ENCODE peak calls at places on chromosomes 12 and 14, in six cellular contexts. A, P, W, G, O and U are unnamed samples.

GRCh38 chr14:54633076-54633475 is 66.1 kb downstream of the SAMD4A start:
- DNase-seq in A (no peak), P (no peak), W (no peak), G (no peak), O (no peak), U (no peak)

GRCh38 chr12:106063826-106064575 is 74.8 kb downstream of the NUAK1 start:
- DNase-seq in A (no peak), P (no peak), W (no peak), G (no peak), O (no peak), U (no peak)

GRCh38 chr14:22781606-22782000 is 15.1 kb downstream of the OXA1L start:
- DNase-seq in A (no peak), P (no peak), W (no peak), G (no peak), O (no peak), U (no peak)

GRCh38 chr12:51183816-51184215 is 10.9 kb upstream of the TFCP2 start:
- DNase-seq in A (no peak), P (peak; percentile 61), W (no peak), G (no peak), O (no peak), U (no peak)

GRCh38 chr14:50082308-50082742 is 34.0 kb downstream of the VCPKMT start:
- DNase-seq in A (no peak), P (no peak), W (no peak), G (no peak), O (peak; percentile 39), U (no peak)

GRCh38 chr12:114407566-114408411 is 1.8 kb upstream of the TBX5 start:
- DNase-seq in A (no peak), P (peak; percentile 35), W (no peak), G (no peak), O (no peak), U (no peak)

GRCh38 chr12:51262758-51263177 is 7.4 kb downstream of the SMAGP start:
- DNase-seq in A (no peak), P (no peak), W (no peak), G (peak; percentile 84), O (peak; percentile 60), U (no peak)

GRCh38 chr14:38716871-38717270 is 386.2 kb downstream of the SEC23A start:
- DNase-seq in A (no peak), P (no peak), W (no peak), G (no peak), O (peak; percentile 41), U (no peak)

GRCh38 chr14:34081126-34081575 is 130.3 kb upstream of the EGLN3 start:
- DNase-seq in A (no peak), P (no peak), W (no peak), G (no peak), O (no peak), U (no peak)

GRCh38 chr12:105573574-105573973 is 243.1 kb downstream of the C12orf75 start:
- DNase-seq in A (no peak), P (no peak), W (no peak), G (no peak), O (no peak), U (no peak)

GRCh38 chr12:28506271-28506670 is 316.0 kb downstream of the CCDC91 start:
- DNase-seq in A (no peak), P (no peak), W (no peak), G (no peak), O (no peak), U (no peak)

GRCh38 chr14:69685716-69686115 is 74.3 kb downstream of the SUSD6 start:
- DNase-seq in A (no peak), P (peak; percentile 44), W (no peak), G (no peak), O (no peak), U (peak; percentile 45)

GRCh38 chr14:69535230-69535848 is 39.3 kb downstream of the CCDC177 start:
- DNase-seq in A (no peak), P (peak; percentile 72), W (no peak), G (peak; percentile 42), O (no peak), U (no peak)

GRCh38 chr14:59631237-59631636 is 54.6 kb upstream of the CCDC175 start:
- DNase-seq in A (no peak), P (no peak), W (no peak), G (no peak), O (peak; percentile 2), U (no peak)

DNA sequence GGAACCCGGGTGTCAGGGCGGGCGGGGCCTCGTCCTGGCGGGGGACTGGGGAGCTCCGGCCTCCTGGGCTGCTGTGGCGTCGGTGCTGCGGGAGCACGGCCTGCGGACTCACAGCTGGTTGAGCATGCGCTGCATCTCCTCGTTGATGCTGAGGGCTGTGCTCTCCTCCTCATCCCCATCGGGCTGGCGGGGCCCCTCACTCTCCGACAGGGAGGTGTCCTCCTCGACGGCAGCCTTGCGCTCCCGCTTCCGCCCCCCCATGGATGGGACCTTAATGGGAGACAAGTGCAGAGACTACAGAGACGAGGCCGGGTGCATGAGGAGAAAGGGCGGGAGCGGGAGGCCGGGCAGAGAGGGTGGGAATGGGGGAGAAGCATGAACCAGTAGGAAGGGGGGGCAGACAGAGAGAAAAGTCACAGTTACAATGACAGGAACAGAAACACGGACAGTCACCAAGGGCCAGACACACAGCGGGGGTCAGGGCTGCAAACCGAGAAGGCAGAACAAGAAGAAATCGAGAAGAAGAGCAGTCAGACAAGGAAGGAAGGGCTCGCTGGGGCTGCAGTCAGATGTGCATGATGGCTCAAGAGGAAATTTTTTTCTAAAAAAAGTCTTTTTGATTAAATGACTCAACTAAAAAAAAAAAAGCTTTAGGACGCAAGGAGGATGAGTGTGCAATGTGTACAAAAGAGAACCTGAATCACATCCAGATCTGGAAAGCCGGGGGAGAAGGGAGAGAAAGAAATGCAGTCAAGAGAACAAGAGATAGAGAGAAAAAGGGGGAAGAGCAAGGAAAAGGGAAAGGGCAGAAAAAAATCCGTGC is 7.1 kb downstream of the IFFO1 start:
- DNase-seq in A (no peak), P (no peak), W (no peak), G (no peak), O (no peak), U (no peak)
- H3K4me3 ChIP-seq in A (no peak overlapping the region), P (no peak overlapping the region), W (no peak overlapping the region), G (no peak overlapping the region), O (no peak overlapping the region), U (no peak overlapping the region)

GRCh38 chr14:72651715-72652114 is 242.2 kb downstream of the DPF3 start:
- DNase-seq in A (no peak), P (no peak), W (no peak), G (no peak), O (no peak), U (no peak)

GRCh38 chr14:72653026-72653425 is 240.9 kb downstream of the DPF3 start:
- DNase-seq in A (no peak), P (no peak), W (no peak), G (no peak), O (no peak), U (no peak)

GRCh38 chr14:72649603-72650227 is 244.2 kb downstream of the DPF3 start:
- DNase-seq in A (no peak), P (no peak), W (no peak), G (no peak), O (no peak), U (no peak)

GRCh38 chr14:72652179-72652578 is 241.7 kb downstream of the DPF3 start:
- DNase-seq in A (no peak), P (no peak), W (no peak), G (no peak), O (no peak), U (no peak)

DNA sequence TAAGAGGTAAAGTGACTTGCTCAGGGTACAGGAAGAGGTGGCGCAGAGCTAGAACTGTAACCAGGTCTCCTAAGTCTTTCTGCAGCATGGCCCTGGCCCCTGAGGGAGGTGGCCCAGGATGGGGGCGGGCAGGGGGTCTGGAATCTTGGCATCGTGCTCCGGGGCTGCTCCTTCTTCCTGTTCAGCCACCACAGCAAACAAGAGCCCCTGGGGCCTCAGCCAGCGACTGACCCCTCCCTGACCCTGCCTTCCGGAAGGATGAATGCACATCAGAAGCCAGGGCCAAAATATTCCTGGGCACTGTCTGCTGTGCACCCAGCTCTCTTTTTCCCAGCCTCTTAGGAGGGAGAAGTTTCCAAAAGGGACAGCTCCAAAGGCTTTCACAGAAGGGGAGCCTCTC is 242.8 kb downstream of the DPF3 start:
- DNase-seq in A (no peak), P (no peak), W (no peak), G (no peak), O (no peak), U (no peak)
- H2AFZ ChIP-seq in A (no peak overlapping the region), P (no peak overlapping the region), W (no peak overlapping the region), G (no peak overlapping the region), O (no peak overlapping the region), U (no peak overlapping the region)

DNA sequence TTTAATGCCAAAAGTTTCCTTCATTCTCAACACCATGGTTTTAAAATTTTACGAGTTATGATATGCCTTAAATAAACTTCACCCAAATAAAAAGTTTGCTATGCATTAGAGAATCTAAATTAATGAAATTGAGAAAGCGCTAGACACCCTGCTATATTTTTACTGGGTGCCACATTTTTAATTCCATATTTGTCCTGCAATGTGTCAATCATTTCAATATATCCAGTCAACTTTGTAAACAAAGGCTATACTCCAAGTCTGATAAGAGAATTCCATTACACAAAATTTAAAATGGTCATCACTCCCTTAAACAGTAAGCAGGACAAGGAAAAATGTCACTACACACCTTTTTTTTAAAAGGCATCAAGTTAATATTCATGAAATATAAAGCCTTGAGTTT is 1.9 kb downstream of the PPP1R12A start:
- DNase-seq in A (no peak), P (no peak), W (no peak), G (no peak), O (no peak), U (no peak)
- H3K4me3 ChIP-seq in A (peak overlapping the region; percentile 88), P (peak overlapping the region; percentile 95), W (peak overlapping the region; percentile 96), G (peak overlapping the region; percentile 77), O (peak overlapping the region; percentile 100), U (peak overlapping the region; percentile 83)

GRCh38 chr14:74577247-74577947 is 34.6 kb downstream of the LTBP2 start:
- DNase-seq in A (no peak), P (no peak), W (no peak), G (no peak), O (no peak), U (no peak)

GRCh38 chr14:74578479-74578878 is 33.6 kb downstream of the LTBP2 start:
- DNase-seq in A (no peak), P (no peak), W (no peak), G (no peak), O (no peak), U (no peak)

GRCh38 chr14:74577948-74578275 is 34.1 kb downstream of the LTBP2 start:
- DNase-seq in A (no peak), P (no peak), W (no peak), G (no peak), O (no peak), U (no peak)

GRCh38 chr14:74580275-74580672 is 31.8 kb downstream of the LTBP2 start:
- DNase-seq in A (no peak), P (no peak), W (no peak), G (no peak), O (no peak), U (no peak)

GRCh38 chr14:74579447-74580274 is 32.4 kb downstream of the LTBP2 start:
- DNase-seq in A (no peak), P (no peak), W (no peak), G (peak; percentile 62), O (no peak), U (peak; percentile 95)
- H2AFZ ChIP-seq in A (no peak overlapping the region), P (no peak overlapping the region), W (no peak overlapping the region), G (peak overlapping the region; percentile 91), O (no peak overlapping the region), U (peak overlapping the region; percentile 87)

GRCh38 chr12:117159674-117160073 is 30.6 kb downstream of the FBXO21 start:
- DNase-seq in A (no peak), P (no peak), W (no peak), G (no peak), O (no peak), U (no peak)
- H3K4me3 ChIP-seq in A (no peak overlapping the region), P (no peak overlapping the region), W (no peak overlapping the region), G (no peak overlapping the region), O (no peak overlapping the region), U (no peak overlapping the region)